ENCODE peak calls at places on chromosomes 13 and 19, in five cellular contexts. F is IMR-90, Y is uterus, X is WTC11, J is NB4. G is an unnamed sample.

GRCh38 chr19:56119585-56119978 is 1.5 kb downstream of the ZNF787 start:
- DNase-seq in F (peak; percentile 44), Y (no peak), X (no peak), J (peak; percentile 13), G (no peak)

GRCh38 chr13:73321039-73321438 is 262.2 kb downstream of the KLF5 start:
- DNase-seq in F (no peak), Y (no peak), X (no peak), J (no peak), G (no peak)

GRCh38 chr19:41350735-41351338 is 2.9 kb downstream of the TGFB1 start:
- DNase-seq in F (peak; percentile 21), Y (no peak), X (no peak), J (no peak), G (no peak)

GRCh38 chr13:43664700-43665191 is 122.0 kb downstream of the ENOX1 start:
- DNase-seq in F (peak; percentile 74), Y (peak; percentile 23), X (peak; percentile 28), J (no peak), G (no peak)

GRCh38 chr19:40716031-40716654 is 543 bp downstream of the COQ8B start:
- DNase-seq in F (peak; percentile 95), Y (peak; percentile 89), X (no peak), J (no peak), G (no peak)

GRCh38 chr19:29687244-29687896 is 22.1 kb downstream of the PLEKHF1 start:
- DNase-seq in F (peak; percentile 98), Y (peak; percentile 82), X (no peak), J (peak; percentile 61), G (no peak)

GRCh38 chr19:58440556-58440955 is 603 bp upstream of the ZNF132 start:
- DNase-seq in F (no peak), Y (no peak), X (no peak), J (no peak), G (no peak)

GRCh38 chr19:20787766-20788165 is 11.7 kb downstream of the ZNF66 start:
- DNase-seq in F (peak; percentile 0), Y (no peak), X (no peak), J (no peak), G (no peak)

GRCh38 chr13:46479286-46479685 is 73.7 kb upstream of the LRCH1 start:
- DNase-seq in F (no peak), Y (no peak), X (no peak), J (no peak), G (no peak)

GRCh38 chr19:55447421-55448174 is 4.5 kb upstream of the SHISA7 start:
- DNase-seq in F (peak; percentile 15), Y (no peak), X (no peak), J (peak; percentile 38), G (no peak)

GRCh38 chr13:31110617-31111016 is 51.1 kb downstream of the HSPH1 start:
- DNase-seq in F (no peak), Y (no peak), X (no peak), J (peak; percentile 15), G (no peak)

GRCh38 chr19:56133858-56134654 is 7.0 kb upstream of the ZNF444 start:
- DNase-seq in F (peak; percentile 17), Y (no peak), X (no peak), J (peak; percentile 93), G (no peak)

GRCh38 chr19:15871570-15871969 is 26.3 kb downstream of the CYP4F2 start:
- DNase-seq in F (no peak), Y (no peak), X (peak; percentile 59), J (no peak), G (no peak)

GRCh38 chr19:35254341-35255297 is 5.8 kb downstream of the LSR start:
- DNase-seq in F (no peak), Y (peak; percentile 53), X (no peak), J (no peak), G (no peak)

GRCh38 chr19:11137542-11138384 is 17.8 kb downstream of the SPC24 start:
- DNase-seq in F (peak; percentile 84), Y (peak; percentile 91), X (peak; percentile 77), J (peak; percentile 75), G (peak; percentile 92)

GRCh38 chr13:111645198-111645597 is 324.8 kb downstream of the TEX29 start:
- DNase-seq in F (no peak), Y (no peak), X (no peak), J (no peak), G (no peak)

GRCh38 chr19:39156230-39156890 is 30.8 kb downstream of the PAK4 start:
- DNase-seq in F (peak; percentile 29), Y (no peak), X (no peak), J (peak; percentile 31), G (no peak)

GRCh38 chr19:42175952-42176648 is 41.4 kb downstream of the DEDD2 start:
- DNase-seq in F (peak; percentile 17), Y (no peak), X (peak; percentile 42), J (no peak), G (no peak)

GRCh38 chr19:3516675-3517207 is 10.6 kb downstream of the FZR1 start:
- DNase-seq in F (no peak), Y (no peak), X (no peak), J (no peak), G (no peak)

GRCh38 chr19:51607077-51607476 is 23.1 kb downstream of the SIGLEC5 start:
- DNase-seq in F (no peak), Y (no peak), X (no peak), J (peak; percentile 16), G (no peak)

GRCh38 chr13:114059428-114059827 is 73.0 kb downstream of the RASA3 start:
- DNase-seq in F (no peak), Y (no peak), X (no peak), J (peak; percentile 26), G (no peak)

GRCh38 chr13:83168575-83168974 is 713.7 kb downstream of the SLITRK1 start:
- DNase-seq in F (peak; percentile 3), Y (no peak), X (no peak), J (no peak), G (no peak)

GRCh38 chr13:60448907-60449510 is 52.0 kb downstream of the TDRD3 start:
- DNase-seq in F (peak; percentile 68), Y (no peak), X (no peak), J (peak; percentile 63), G (no peak)

GRCh38 chr13:20779405-20779804 is 5.6 kb upstream of the EEF1AKMT1 start:
- DNase-seq in F (no peak), Y (no peak), X (no peak), J (no peak), G (no peak)

GRCh38 chr13:20775961-20776360 is 2.2 kb upstream of the EEF1AKMT1 start:
- DNase-seq in F (no peak), Y (no peak), X (no peak), J (no peak), G (no peak)

GRCh38 chr13:20774746-20775145 is 985 bp upstream of the EEF1AKMT1 start:
- DNase-seq in F (no peak), Y (no peak), X (no peak), J (no peak), G (no peak)

GRCh38 chr13:20773194-20774080 is at the start of gene EEF1AKMT1:
- DNase-seq in F (peak; percentile 91), Y (peak; percentile 93), X (peak; percentile 95), J (peak; percentile 97), G (peak; percentile 95)

GRCh38 chr13:20776751-20777150 is 3.0 kb upstream of the EEF1AKMT1 start:
- DNase-seq in F (no peak), Y (no peak), X (no peak), J (peak; percentile 30), G (no peak)
- TF ChIP-seq CTCF in F (no peak), Y (no peak), X (no peak), J (no peak), G (no peak)

GRCh38 chr13:24858953-24859352 is 95.0 kb downstream of the RNF17 start:
- DNase-seq in F (no peak), Y (no peak), X (no peak), J (no peak), G (no peak)
- TF ChIP-seq CTCF in F (no peak), Y (no peak), X (no peak), J (no peak), G (no peak)

GRCh38 chr19:6116749-6117430 is 6.6 kb upstream of the RFX2 start:
- DNase-seq in F (no peak), Y (no peak), X (no peak), J (no peak), G (no peak)
- TF ChIP-seq CTCF in F (no peak), Y (no peak), X (no peak), J (no peak), G (no peak)

GRCh38 chr13:53691417-53691816 is 662.8 kb downstream of the OLFM4 start:
- DNase-seq in F (no peak), Y (no peak), X (no peak), J (no peak), G (no peak)

GRCh38 chr13:53694814-53695533 is 666.4 kb downstream of the OLFM4 start:
- DNase-seq in F (no peak), Y (no peak), X (no peak), J (no peak), G (no peak)
- TF ChIP-seq CTCF in F (no peak), Y (no peak), X (no peak), J (no peak), G (no peak)

DNA sequence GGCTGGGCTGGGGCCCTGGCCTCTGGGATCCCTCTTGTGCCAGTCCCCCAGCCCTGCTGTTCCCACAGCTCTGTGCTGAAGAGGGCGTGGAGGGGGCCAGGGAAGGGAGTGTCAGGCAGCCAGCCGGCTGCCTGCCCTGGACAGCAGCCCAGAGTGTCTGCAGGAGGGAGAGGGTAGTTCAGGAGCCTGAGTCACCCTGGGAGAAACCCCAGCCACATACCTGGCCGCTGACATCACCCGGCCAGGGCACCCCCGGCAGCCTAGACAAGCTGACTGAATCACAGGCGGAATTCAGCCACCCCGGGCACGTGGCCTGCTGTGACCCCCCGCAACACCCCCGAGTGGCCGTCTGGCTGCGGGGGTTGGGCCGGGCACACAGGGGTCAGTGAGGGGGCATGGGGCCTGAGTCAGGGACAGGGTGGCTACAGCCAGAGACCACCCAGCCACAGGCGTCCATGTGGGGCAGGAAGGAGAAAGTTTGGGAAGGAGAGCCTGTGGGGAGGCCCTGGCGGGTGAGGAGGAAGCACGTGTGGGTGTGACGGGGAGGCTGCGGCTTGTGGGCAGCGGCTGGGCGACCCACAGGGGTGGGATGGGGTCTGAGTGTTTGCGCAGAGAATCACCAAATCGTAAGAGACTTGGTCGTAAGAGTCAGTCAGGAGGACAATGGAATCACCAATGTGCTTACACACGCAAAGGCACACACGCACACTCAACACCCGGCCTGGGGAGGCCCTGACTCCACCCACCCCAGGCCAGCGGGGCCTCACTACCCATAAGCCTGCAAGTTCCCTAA is 11.9 kb upstream of the FOSB start:
- DNase-seq in F (peak; percentile 99), Y (peak; percentile 96), X (peak; percentile 78), J (peak; percentile 92), G (peak; percentile 99)
- TF ChIP-seq CTCF in F (no peak), Y (peak; percentile 7), X (no peak), J (no peak), G (no peak)